ENCODE peak calls at places on chromosomes 16 and 17, in five cellular contexts. T is colonic mucosa, L is NCI-H1048, S is NCI-H2171, Y is NCI-H460. H is an unnamed sample.

GRCh38 chr17:64547354-64547753 is 40.6 kb downstream of the CEP95 start:
- DNase-seq in T (no peak), L (no peak), S (no peak), Y (no peak), H (no peak)

GRCh38 chr16:30382398-30383015 is at the start of gene SEPTIN1:
- DNase-seq in T (no peak), L (no peak), S (no peak), Y (no peak), H (no peak)

GRCh38 chr17:1797323-1797722 is 32.4 kb downstream of the SMYD4 start:
- DNase-seq in T (no peak), L (no peak), S (peak; percentile 57), Y (no peak), H (no peak)

GRCh38 chr17:65163990-65164495 is 26.9 kb downstream of the RGS9 start:
- DNase-seq in T (no peak), L (no peak), S (no peak), Y (peak; percentile 48), H (no peak)

GRCh38 chr17:13306310-13306962 is 288.6 kb upstream of the ELAC2 start:
- DNase-seq in T (no peak), L (peak; percentile 61), S (no peak), Y (peak; percentile 67), H (no peak)

GRCh38 chr16:77780378-77780837 is 8.0 kb upstream of the VAT1L start:
- DNase-seq in T (no peak), L (no peak), S (no peak), Y (no peak), H (no peak)

GRCh38 chr17:78882546-78883089 is 20.4 kb downstream of the CEP295NL start:
- DNase-seq in T (no peak), L (no peak), S (no peak), Y (no peak), H (no peak)

GRCh38 chr17:48351916-48352332 is 78.1 kb downstream of the SKAP1 start:
- DNase-seq in T (no peak), L (no peak), S (no peak), Y (peak; percentile 9), H (no peak)

GRCh38 chr16:1913327-1914083 is 4.7 kb downstream of the HS3ST6 start:
- DNase-seq in T (peak; percentile 94), L (no peak), S (no peak), Y (no peak), H (no peak)

GRCh38 chr17:55332296-55333041 is 67.7 kb downstream of the HLF start:
- DNase-seq in T (no peak), L (no peak), S (no peak), Y (no peak), H (no peak)

GRCh38 chr16:25026621-25027020 is 11.5 kb upstream of the ARHGAP17 start:
- DNase-seq in T (no peak), L (no peak), S (no peak), Y (no peak), H (no peak)

GRCh38 chr17:66192378-66192687 is 400 bp upstream of the CEP112 start:
- DNase-seq in T (no peak), L (no peak), S (no peak), Y (no peak), H (no peak)

GRCh38 chr16:67184453-67185002 is 765 bp upstream of the MATCAP1 start:
- DNase-seq in T (no peak), L (no peak), S (peak; percentile 51), Y (no peak), H (no peak)

GRCh38 chr16:12406158-12406557 is 397.5 kb downstream of the CPPED1 start:
- DNase-seq in T (no peak), L (no peak), S (no peak), Y (no peak), H (no peak)

GRCh38 chr17:44502598-44503079 is 567 bp downstream of the GPATCH8 start:
- DNase-seq in T (peak; percentile 19), L (no peak), S (peak; percentile 24), Y (no peak), H (peak; percentile 5)

GRCh38 chr17:305090-305976 is 47.3 kb downstream of the RPH3AL start:
- DNase-seq in T (peak; percentile 41), L (no peak), S (no peak), Y (no peak), H (no peak)

GRCh38 chr17:10875984-10876555 is 38.2 kb upstream of the PIRT start:
- DNase-seq in T (peak; percentile 62), L (no peak), S (peak; percentile 7), Y (peak; percentile 32), H (no peak)

GRCh38 chr17:38871247-38871991 is 1.6 kb downstream of the LASP1 start:
- DNase-seq in T (peak; percentile 95), L (no peak), S (no peak), Y (peak; percentile 80), H (no peak)

GRCh38 chr16:65781363-65781762 is 585.1 kb upstream of the CDH5 start:
- DNase-seq in T (no peak), L (no peak), S (no peak), Y (no peak), H (no peak)

GRCh38 chr17:1627219-1627986 is 1.2 kb downstream of the SLC43A2 start:
- DNase-seq in T (no peak), L (no peak), S (no peak), Y (no peak), H (no peak)

GRCh38 chr16:81448154-81449131 is 3.8 kb downstream of the CMIP start:
- DNase-seq in T (peak; percentile 92), L (no peak), S (peak; percentile 29), Y (no peak), H (no peak)

GRCh38 chr17:73506470-73507435 is 137.5 kb downstream of the SDK2 start:
- DNase-seq in T (no peak), L (peak; percentile 20), S (no peak), Y (no peak), H (no peak)

GRCh38 chr16:10937068-10937859 is 5.0 kb downstream of the DEXI start:
- DNase-seq in T (no peak), L (no peak), S (no peak), Y (no peak), H (no peak)

GRCh38 chr17:4980644-4981216 is 6.7 kb downstream of the CAMTA2 start:
- DNase-seq in T (peak; percentile 56), L (peak; percentile 69), S (no peak), Y (peak; percentile 54), H (peak; percentile 2)

GRCh38 chr17:67546578-67547527 is 169.8 kb downstream of the PITPNC1 start:
- DNase-seq in T (peak; percentile 77), L (no peak), S (no peak), Y (no peak), H (no peak)

GRCh38 chr16:9072806-9073341 is 18.6 kb upstream of the HAPSTR1 start:
- DNase-seq in T (no peak), L (no peak), S (no peak), Y (no peak), H (no peak)

GRCh38 chr17:7886227-7887037 is 2.2 kb upstream of the CHD3 start:
- DNase-seq in T (peak; percentile 65), L (no peak), S (peak; percentile 27), Y (no peak), H (peak; percentile 8)

GRCh38 chr17:38982858-38983746 is 15.9 kb upstream of the FBXO47 start:
- DNase-seq in T (peak; percentile 52), L (peak; percentile 21), S (peak; percentile 60), Y (peak; percentile 62), H (peak; percentile 59)

GRCh38 chr16:8872967-8873865 is 4.4 kb upstream of the CARHSP1 start:
- DNase-seq in T (no peak), L (no peak), S (no peak), Y (no peak), H (no peak)

GRCh38 chr16:12339686-12340085 is 363.2 kb downstream of the SNX29 start:
- DNase-seq in T (no peak), L (no peak), S (no peak), Y (no peak), H (no peak)

GRCh38 chr16:49473131-49473530 is 99.5 kb downstream of the C16orf78 start:
- DNase-seq in T (no peak), L (no peak), S (no peak), Y (no peak), H (no peak)

GRCh38 chr17:80260791-80261158 is at the start of gene RNF213:
- DNase-seq in T (peak; percentile 49), L (no peak), S (peak; percentile 57), Y (no peak), H (no peak)

GRCh38 chr16:47578573-47578972 is 117.4 kb downstream of the PHKB start:
- DNase-seq in T (no peak), L (no peak), S (no peak), Y (no peak), H (no peak)

GRCh38 chr16:66933776-66934137 is 445 bp downstream of the CIAO2B start:
- DNase-seq in T (no peak), L (no peak), S (no peak), Y (no peak), H (no peak)

GRCh38 chr17:2337152-2337810 is at the start of gene SGSM2:
- DNase-seq in T (peak; percentile 60), L (peak; percentile 52), S (peak; percentile 80), Y (no peak), H (peak; percentile 18)

GRCh38 chr17:1365445-1366039 is 34.5 kb downstream of the YWHAE start:
- DNase-seq in T (peak; percentile 70), L (peak; percentile 48), S (peak; percentile 66), Y (peak; percentile 81), H (peak; percentile 56)

GRCh38 chr17:66612993-66613392 is 221.9 kb upstream of the CACNG5 start:
- DNase-seq in T (no peak), L (no peak), S (no peak), Y (no peak), H (no peak)

GRCh38 chr16:14641877-14642276 is 9.1 kb downstream of the BFAR start:
- DNase-seq in T (no peak), L (no peak), S (no peak), Y (no peak), H (no peak)

GRCh38 chr16:84739349-84740124 is 39.7 kb downstream of the USP10 start:
- DNase-seq in T (no peak), L (no peak), S (no peak), Y (no peak), H (no peak)

GRCh38 chr16:78894872-78895271 is 705.7 kb downstream of the MAF start:
- DNase-seq in T (no peak), L (no peak), S (no peak), Y (no peak), H (no peak)

H was measured in DMS 273 treated with DMSO at 0.1 percent for 48 hours.